ENCODE peak calls at places on chromosomes 7 and 10, in seven cellular contexts. V, K, M, P, I, Q and C are unnamed samples.

GRCh38 chr10:62652114-62652513 is 152.4 kb upstream of the ADO start:
- DNase-seq in P (no peak), V (no peak), K (no peak), Q (no peak), I (no peak), M (no peak), C (no peak)

GRCh38 chr10:86963341-86963919 is 4.9 kb upstream of the ADIRF start:
- DNase-seq in M (no peak), K (no peak), P (no peak), V (no peak), Q (no peak), I (no peak), C (no peak)

GRCh38 chr10:46555713-46556514 is 544 bp downstream of the GPRIN2 start:
- DNase-seq in K (no peak), Q (no peak), P (peak), V (peak), I (no peak), M (no peak), C (no peak)

GRCh38 chr10:49407552-49408137 is 11.8 kb upstream of the DRGX start:
- DNase-seq in I (peak), Q (peak), K (peak), M (peak), V (peak), P (peak), C (peak)

GRCh38 chr7:43196379-43196778 is 83.9 kb downstream of the HECW1 start:
- DNase-seq in V (no peak), Q (no peak), P (no peak), I (no peak), K (peak), M (peak), C (no peak)

GRCh38 chr7:37706807-37707206 is 23.2 kb downstream of the GPR141 start:
- DNase-seq in K (no peak), I (no peak), V (no peak), Q (no peak), P (no peak), M (no peak), C (no peak)

GRCh38 chr7:98187138-98187502 is 24.1 kb upstream of the BHLHA15 start:
- DNase-seq in V (no peak), Q (no peak), M (no peak), K (no peak), I (no peak), P (no peak), C (no peak)

GRCh38 chr10:116775488-116776400 is 33.4 kb upstream of the HSPA12A start:
- DNase-seq in P (no peak), K (no peak), I (no peak), Q (no peak), M (no peak), V (no peak), C (no peak)

GRCh38 chr7:116173051-116174028 is 37.0 kb upstream of the TES start:
- DNase-seq in K (peak), V (peak), P (no peak), M (no peak), Q (no peak), I (no peak), C (peak)

GRCh38 chr7:106982415-106982814 is 62.1 kb upstream of the PRKAR2B start:
- DNase-seq in K (no peak), I (no peak), Q (no peak), V (no peak), M (no peak), P (no peak), C (no peak)

GRCh38 chr7:32406386-32406785 is 83.8 kb downstream of the LSM5 start:
- DNase-seq in P (no peak), Q (no peak), K (no peak), V (no peak), I (no peak), M (no peak), C (no peak)

GRCh38 chr7:40311307-40311706 is 176.5 kb downstream of the SUGCT start:
- DNase-seq in M (no peak), P (no peak), V (no peak), I (no peak), Q (no peak), K (no peak), C (no peak)

GRCh38 chr7:128860158-128861073 is 2.2 kb upstream of the ATP6V1F start:
- DNase-seq in Q (no peak), M (no peak), K (no peak), P (no peak), V (peak), I (no peak), C (no peak)

GRCh38 chr7:30116771-30117170 is 18.0 kb upstream of the MTURN start:
- DNase-seq in I (no peak), V (no peak), Q (no peak), K (no peak), M (peak), P (no peak), C (no peak)

GRCh38 chr10:110311357-110311949 is 6.7 kb upstream of the SMNDC1 start:
- DNase-seq in Q (no peak), M (no peak), K (peak), P (no peak), I (peak), V (peak), C (no peak)

GRCh38 chr10:124381011-124381591 is 37.6 kb downstream of the OAT start:
- DNase-seq in V (no peak), Q (no peak), K (no peak), I (no peak), P (no peak), M (no peak), C (no peak)

GRCh38 chr10:83769421-83769820 is 369.9 kb upstream of the GHITM start:
- DNase-seq in I (no peak), M (no peak), Q (no peak), K (no peak), P (no peak), V (no peak), C (no peak)

GRCh38 chr7:27202741-27203134 is 2.8 kb upstream of the HOXA13 start:
- DNase-seq in P (no peak), M (no peak), I (no peak), V (no peak), K (no peak), Q (no peak), C (no peak)

GRCh38 chr10:120940299-120940900 is 89.2 kb downstream of the WDR11 start:
- DNase-seq in Q (no peak), P (no peak), V (no peak), K (no peak), M (no peak), I (no peak), C (no peak)

GRCh38 chr10:86365346-86366032 is 1.1 kb downstream of the GRID1 start:
- DNase-seq in I (no peak), K (no peak), V (no peak), M (peak), P (no peak), Q (peak), C (no peak)

GRCh38 chr10:128519581-128519980 is 393.4 kb upstream of the MKI67 start:
- DNase-seq in I (no peak), K (peak), M (no peak), Q (no peak), V (no peak), P (no peak), C (no peak)

GRCh38 chr7:148983220-148984146 is 44.8 kb downstream of the PDIA4 start:
- DNase-seq in V (peak), I (peak), K (peak), Q (peak), P (peak), M (peak), C (peak)

GRCh38 chr10:118729641-118730258 is 25.0 kb downstream of the CACUL1 start:
- DNase-seq in V (no peak), I (peak), M (no peak), P (no peak), K (no peak), Q (no peak), C (no peak)

GRCh38 chr7:28174901-28175661 is 5.5 kb downstream of the JAZF1 start:
- DNase-seq in V (no peak), Q (no peak), P (no peak), M (no peak), I (no peak), K (no peak), C (no peak)

GRCh38 chr10:15821046-15821683 is 39.1 kb downstream of the MINDY3 start:
- DNase-seq in K (no peak), V (no peak), Q (no peak), M (no peak), I (no peak), P (no peak), C (no peak)

GRCh38 chr7:118232837-118233236 is 8.3 kb downstream of the ANKRD7 start:
- DNase-seq in Q (no peak), V (no peak), M (no peak), P (no peak), K (peak), I (no peak), C (no peak)

GRCh38 chr10:59175538-59176240 is 754 bp upstream of the PHYHIPL start:
- DNase-seq in Q (peak), K (peak), I (no peak), M (peak), P (no peak), V (peak), C (no peak)

GRCh38 chr7:106369349-106369748 is 84.6 kb upstream of the NAMPT start:
- DNase-seq in V (no peak), I (no peak), Q (no peak), K (peak), P (no peak), M (peak), C (no peak)

GRCh38 chr7:94228223-94228622 is 166.5 kb upstream of the COL1A2 start:
- DNase-seq in I (no peak), M (no peak), Q (no peak), V (no peak), P (no peak), K (no peak), C (no peak)

GRCh38 chr10:373516-374309 is 238.5 kb downstream of the ZMYND11 start:
- DNase-seq in V (no peak), M (no peak), P (no peak), I (no peak), K (peak), Q (no peak), C (no peak)

GRCh38 chr7:71182536-71182935 is 50.6 kb downstream of the GALNT17 start:
- DNase-seq in M (no peak), I (no peak), K (no peak), V (peak), P (no peak), Q (no peak), C (no peak)

GRCh38 chr7:48280100-48280499 is 108.8 kb downstream of the ABCA13 start:
- DNase-seq in V (no peak), K (no peak), P (no peak), Q (no peak), M (no peak), I (peak), C (no peak)

GRCh38 chr10:77637474-77637985 is at the start of gene KCNMA1:
- DNase-seq in P (no peak), Q (peak), V (no peak), I (no peak), M (peak), K (peak), C (peak)

GRCh38 chr7:156993021-156993924 is 17.2 kb downstream of the MNX1 start:
- DNase-seq in I (no peak), K (no peak), V (no peak), P (no peak), M (no peak), Q (no peak), C (no peak)

GRCh38 chr10:13776861-13777301 is 190.1 kb downstream of the PRPF18 start:
- DNase-seq in K (peak), V (no peak), Q (no peak), I (no peak), M (no peak), P (no peak), C (no peak)

GRCh38 chr10:74011762-74012161 is 13.8 kb downstream of the VCL start:
- DNase-seq in Q (no peak), I (no peak), M (no peak), P (no peak), K (peak), V (no peak), C (no peak)